ENCODE peak calls at places on chromosome 7, in ten cellular contexts. D is naive B cell; I is MV-4-11; G is GM04504; J is transverse colon; X is neuronal stem cell; Q is kidney glomerular epithelial cell; M is activated CD4-positive, CD25-positive, alpha-beta regulatory T cell; A is suprapubic skin; N is glutamatergic neuron. C is an unnamed sample.

GRCh38 chr7:87148332-87148955 is 3.8 kb upstream of the DMTF1 start:
- DNase-seq in N (no peak), A (no peak), Q (no peak), M (no peak), J (no peak), X (no peak), I (no peak), D (no peak), G (no peak), C (peak; percentile 16)

GRCh38 chr7:16961650-16962049 is 79.9 kb upstream of the AGR3 start:
- DNase-seq in I (no peak), J (no peak), A (no peak), G (peak; percentile 60), N (no peak), D (no peak), M (no peak), Q (no peak), X (no peak), C (no peak)

GRCh38 chr7:43666938-43667337 is 62.4 kb downstream of the COA1 start:
- DNase-seq in I (no peak), D (no peak), Q (no peak), J (no peak), N (no peak), A (no peak), X (no peak), M (no peak), G (no peak), C (no peak)

GRCh38 chr7:151024435-151025056 is at the start of gene ATG9B:
- DNase-seq in Q (no peak), X (no peak), I (no peak), M (no peak), N (no peak), D (no peak), A (no peak), G (no peak), J (no peak), C (no peak)

GRCh38 chr7:139075031-139075652 is 34.4 kb downstream of the ZC3HAV1 start:
- DNase-seq in M (no peak), A (peak; percentile 84), X (peak; percentile 70), N (peak; percentile 35), Q (peak; percentile 83), G (peak; percentile 63), D (peak; percentile 64), J (peak; percentile 66), I (peak; percentile 77), C (peak; percentile 69)

GRCh38 chr7:108459922-108460551 is 3.8 kb upstream of the NRCAM start:
- DNase-seq in J (no peak), N (no peak), Q (peak; percentile 13), I (peak; percentile 17), G (no peak), D (no peak), A (no peak), X (no peak), M (no peak), C (peak; percentile 13)

GRCh38 chr7:29297194-29297890 is 102.8 kb downstream of the CHN2 start:
- DNase-seq in N (peak; percentile 66), G (no peak), X (no peak), I (no peak), D (no peak), Q (no peak), J (no peak), A (no peak), M (no peak), C (no peak)

GRCh38 chr7:23020742-23021401 is 6.9 kb upstream of the HYCC1 start:
- DNase-seq in N (no peak), G (peak; percentile 76), I (peak; percentile 56), Q (no peak), D (no peak), A (no peak), X (no peak), M (no peak), J (no peak), C (no peak)

C was measured in AML-193.